ENCODE peak calls at places on chromosomes 5 and 9, in six cellular contexts. One of them, this sample, is unnamed.

GRCh38 chr5:73729329-73729728 is 103.3 kb downstream of the ARHGEF28 start:
- DNase-seq in GM23338: no peak
- DNase-seq in H1: no peak
- DNase-seq in WTC11: no peak
- DNase-seq in K562: no peak
- DNase-seq in HepG2: peak; percentile 93
- DNase-seq in this sample: no peak

GRCh38 chr9:81613002-81613750 is 76.2 kb downstream of the TLE1 start:
- DNase-seq in GM23338: no peak
- DNase-seq in K562: no peak
- DNase-seq in WTC11: no peak
- DNase-seq in HepG2: no peak
- DNase-seq in H1: no peak
- DNase-seq in this sample: no peak

GRCh38 chr5:96492654-96493053 is 59.6 kb upstream of the PCSK1 start:
- DNase-seq in GM23338: no peak
- DNase-seq in WTC11: no peak
- DNase-seq in HepG2: no peak
- DNase-seq in K562: no peak
- DNase-seq in H1: no peak
- DNase-seq in this sample: no peak

GRCh38 chr5:177271113-177271512 is 32.4 kb downstream of the RAB24 start:
- DNase-seq in K562: no peak
- DNase-seq in H1: no peak
- DNase-seq in HepG2: no peak
- DNase-seq in GM23338: no peak
- DNase-seq in WTC11: no peak
- DNase-seq in this sample: no peak

GRCh38 chr5:116084231-116084630 is 594 bp upstream of the COMMD10 start:
- DNase-seq in GM23338: peak; percentile 48
- DNase-seq in H1: no peak
- DNase-seq in WTC11: no peak
- DNase-seq in K562: peak; percentile 62
- DNase-seq in HepG2: no peak
- DNase-seq in this sample: no peak

GRCh38 chr5:77430726-77431125 is 61.4 kb downstream of the WDR41 start:
- DNase-seq in GM23338: no peak
- DNase-seq in HepG2: no peak
- DNase-seq in H1: no peak
- DNase-seq in K562: no peak
- DNase-seq in WTC11: no peak
- DNase-seq in this sample: no peak

GRCh38 chr9:113682297-113682771 is 193.8 kb upstream of the ZNF618 start:
- DNase-seq in WTC11: peak; percentile 87
- DNase-seq in HepG2: peak; percentile 76
- DNase-seq in GM23338: peak; percentile 85
- DNase-seq in K562: peak; percentile 72
- DNase-seq in H1: peak; percentile 94
- DNase-seq in this sample: no peak

GRCh38 chr9:87546704-87547103 is 49.0 kb downstream of the DAPK1 start:
- DNase-seq in WTC11: no peak
- DNase-seq in K562: no peak
- DNase-seq in H1: no peak
- DNase-seq in GM23338: no peak
- DNase-seq in HepG2: peak; percentile 25
- DNase-seq in this sample: no peak

GRCh38 chr9:112912636-112913035 is 22.0 kb upstream of the SLC46A2 start:
- DNase-seq in WTC11: no peak
- DNase-seq in H1: no peak
- DNase-seq in HepG2: no peak
- DNase-seq in GM23338: no peak
- DNase-seq in K562: no peak
- DNase-seq in this sample: no peak

GRCh38 chr9:5437254-5438216 is at the start of gene PLGRKT:
- DNase-seq in GM23338: peak; percentile 97
- DNase-seq in K562: peak; percentile 82
- DNase-seq in H1: peak; percentile 88
- DNase-seq in WTC11: peak; percentile 91
- DNase-seq in HepG2: peak; percentile 93
- DNase-seq in this sample: peak; percentile 81

GRCh38 chr5:150219142-150219541 is 29.3 kb downstream of the SLC6A7 start:
- DNase-seq in H1: no peak
- DNase-seq in GM23338: peak; percentile 38
- DNase-seq in WTC11: no peak
- DNase-seq in K562: no peak
- DNase-seq in HepG2: no peak
- DNase-seq in this sample: no peak

GRCh38 chr5:110478899-110479298 is 247.6 kb downstream of the TMEM232 start:
- DNase-seq in K562: no peak
- DNase-seq in WTC11: no peak
- DNase-seq in GM23338: no peak
- DNase-seq in HepG2: no peak
- DNase-seq in H1: no peak
- DNase-seq in this sample: no peak

GRCh38 chr5:135222771-135223170 is 176.3 kb downstream of the MACROH2A1 start:
- DNase-seq in GM23338: no peak
- DNase-seq in K562: no peak
- DNase-seq in WTC11: no peak
- DNase-seq in HepG2: no peak
- DNase-seq in H1: no peak
- DNase-seq in this sample: no peak

GRCh38 chr5:141343242-141343952 is at the start of gene PCDHGA3:
- DNase-seq in HepG2: no peak
- DNase-seq in GM23338: peak; percentile 79
- DNase-seq in H1: no peak
- DNase-seq in WTC11: no peak
- DNase-seq in K562: peak; percentile 67
- DNase-seq in this sample: no peak

GRCh38 chr5:118791986-118792734 is 196.2 kb downstream of the DTWD2 start:
- DNase-seq in K562: peak; percentile 62
- DNase-seq in HepG2: peak; percentile 54
- DNase-seq in H1: no peak
- DNase-seq in WTC11: peak; percentile 22
- DNase-seq in GM23338: peak; percentile 86
- DNase-seq in this sample: peak; percentile 36
- TF ChIP-seq CREB1 in K562: no peak
- TF ChIP-seq CREB1 in HepG2: no peak
- TF ChIP-seq CREB1 in H1: no peak
- TF ChIP-seq CREB1 in WTC11: no peak
- TF ChIP-seq CREB1 in GM23338: no peak
- TF ChIP-seq CREB1 in this sample: no peak

DNA sequence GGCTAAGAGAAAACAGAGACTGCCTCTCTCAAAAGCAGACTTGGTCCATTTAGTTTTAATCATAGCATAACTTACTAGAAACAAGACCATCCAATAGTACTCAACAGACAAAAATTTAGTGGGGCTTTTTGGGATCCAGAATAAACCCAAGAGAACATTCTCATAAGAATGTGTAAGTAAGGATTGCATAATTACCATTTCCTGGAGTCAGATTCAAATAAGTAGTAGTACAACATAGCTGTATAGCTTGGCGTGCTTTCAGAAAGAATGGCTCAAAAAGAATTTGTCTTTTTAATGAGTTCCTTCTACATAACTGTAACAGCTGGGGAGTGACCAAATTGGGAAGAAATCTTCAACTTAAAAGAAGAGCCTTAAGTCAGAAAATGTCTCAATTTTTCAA is 145.4 kb downstream of the DENND1A start:
- DNase-seq in K562: no peak
- DNase-seq in HepG2: no peak
- DNase-seq in H1: no peak
- DNase-seq in WTC11: no peak
- DNase-seq in GM23338: no peak
- DNase-seq in this sample: no peak
- TF ChIP-seq CREB1 in K562: no peak
- TF ChIP-seq CREB1 in HepG2: no peak
- TF ChIP-seq CREB1 in H1: no peak
- TF ChIP-seq CREB1 in WTC11: no peak
- TF ChIP-seq CREB1 in GM23338: no peak
- TF ChIP-seq CREB1 in this sample: no peak

DNA sequence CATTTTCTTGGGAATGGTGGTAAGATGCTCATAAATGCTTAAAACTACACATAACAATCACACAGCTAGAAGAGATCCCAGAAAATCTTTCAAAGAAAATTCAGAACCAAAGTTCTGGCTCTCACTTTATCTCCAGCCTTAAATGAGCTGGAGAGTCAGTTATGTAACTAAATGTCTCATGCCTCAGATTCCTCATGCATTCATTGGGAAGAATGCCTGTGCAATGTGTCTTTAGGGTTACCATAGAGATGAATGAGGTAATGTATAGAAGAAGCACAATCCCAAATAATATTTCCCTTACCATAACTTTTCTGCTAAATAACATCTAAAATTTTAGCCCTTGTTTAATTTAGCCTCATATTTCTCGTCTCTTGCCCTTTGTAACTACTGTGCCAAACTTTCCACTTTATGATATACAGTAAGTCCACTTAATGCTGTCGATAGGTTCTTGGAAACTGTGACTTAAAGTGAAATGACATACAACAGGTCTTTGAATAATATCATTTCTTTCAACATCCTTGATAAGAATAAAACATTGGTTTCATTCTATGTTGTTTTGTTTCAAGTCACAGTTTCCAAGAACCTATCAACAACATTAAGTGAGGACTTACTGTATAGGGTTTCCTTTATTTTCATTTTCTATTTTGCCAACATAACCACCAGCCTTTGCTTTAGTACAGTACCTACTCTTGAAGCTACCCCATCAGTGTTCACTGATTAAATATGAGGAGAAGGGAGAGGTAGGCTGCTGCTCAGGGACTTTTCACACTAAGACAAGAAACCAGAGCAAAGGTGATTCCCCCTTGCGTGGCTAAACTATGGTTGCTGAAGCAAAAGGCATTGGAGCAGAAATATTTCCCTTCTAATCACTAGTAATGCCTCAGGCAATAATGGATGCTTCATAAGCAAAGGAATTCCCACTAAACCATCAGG is 295.7 kb upstream of the PTGER4 start:
- DNase-seq in K562: no peak
- DNase-seq in GM23338: no peak
- DNase-seq in HepG2: no peak
- DNase-seq in H1: no peak
- DNase-seq in WTC11: no peak
- DNase-seq in this sample: no peak
- TF ChIP-seq CREB1 in K562: no peak
- TF ChIP-seq CREB1 in GM23338: no peak
- TF ChIP-seq CREB1 in HepG2: no peak
- TF ChIP-seq CREB1 in H1: no peak
- TF ChIP-seq CREB1 in WTC11: no peak
- TF ChIP-seq CREB1 in this sample: no peak

GRCh38 chr5:14433202-14433601 is 148.4 kb upstream of the OTULINL start:
- DNase-seq in GM23338: peak; percentile 39
- DNase-seq in H1: no peak
- DNase-seq in HepG2: no peak
- DNase-seq in K562: no peak
- DNase-seq in WTC11: no peak
- DNase-seq in this sample: no peak
- TF ChIP-seq CREB1 in GM23338: no peak
- TF ChIP-seq CREB1 in H1: no peak
- TF ChIP-seq CREB1 in HepG2: no peak
- TF ChIP-seq CREB1 in K562: no peak
- TF ChIP-seq CREB1 in WTC11: no peak
- TF ChIP-seq CREB1 in this sample: no peak

DNA sequence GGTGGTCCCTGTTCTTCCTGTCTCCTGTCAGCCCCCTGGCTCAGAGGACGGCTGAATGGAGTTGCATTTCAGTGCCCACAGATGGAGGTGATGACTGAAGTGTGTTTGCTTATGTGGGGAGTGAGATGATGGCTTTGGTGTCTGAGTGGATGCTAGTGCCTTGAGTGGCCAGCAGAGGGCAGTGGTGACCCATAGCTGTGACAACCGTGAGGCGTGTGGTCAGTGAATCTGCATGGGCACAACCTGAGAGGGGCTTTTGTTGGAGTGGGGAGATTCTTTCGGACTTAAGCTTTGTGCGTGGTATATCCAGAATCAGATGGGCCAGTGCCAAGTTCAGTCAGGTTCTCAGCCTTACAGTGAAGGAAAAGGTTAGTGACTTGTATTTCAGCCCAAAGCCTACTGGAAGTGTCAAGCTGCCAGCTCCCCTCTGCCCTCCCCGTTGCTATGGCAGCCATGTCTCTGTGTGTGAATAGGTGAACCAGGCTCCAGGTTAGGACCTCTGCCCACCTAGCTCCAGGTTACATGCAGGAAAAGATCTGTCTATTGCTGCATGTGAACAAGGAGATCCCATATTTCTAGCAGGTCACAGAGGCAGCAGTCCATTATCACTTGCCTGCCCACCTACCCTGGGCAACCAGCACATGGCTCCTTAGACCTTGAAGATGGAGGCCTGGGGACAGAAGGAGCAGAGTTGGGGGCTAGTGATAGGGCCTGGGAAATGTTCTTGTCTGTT is 14.7 kb upstream of the CXXC5 start:
- DNase-seq in H1: peak; percentile 83
- DNase-seq in K562: peak; percentile 84
- DNase-seq in HepG2: peak; percentile 76
- DNase-seq in GM23338: peak; percentile 82
- DNase-seq in WTC11: peak; percentile 71
- DNase-seq in this sample: no peak
- TF ChIP-seq CREB1 in H1: peak; percentile 47
- TF ChIP-seq CREB1 in K562: no peak
- TF ChIP-seq CREB1 in HepG2: no peak
- TF ChIP-seq CREB1 in GM23338: peak; percentile 29
- TF ChIP-seq CREB1 in WTC11: no peak
- TF ChIP-seq CREB1 in this sample: no peak

GRCh38 chr9:131727795-131728545 is 11.9 kb downstream of the RAPGEF1 start:
- DNase-seq in GM23338: no peak
- DNase-seq in HepG2: no peak
- DNase-seq in K562: no peak
- DNase-seq in H1: no peak
- DNase-seq in WTC11: no peak
- DNase-seq in this sample: peak; percentile 81

GRCh38 chr9:131731237-131731995 is 8.5 kb downstream of the RAPGEF1 start:
- DNase-seq in H1: no peak
- DNase-seq in HepG2: peak; percentile 71
- DNase-seq in GM23338: no peak
- DNase-seq in WTC11: no peak
- DNase-seq in K562: no peak
- DNase-seq in this sample: no peak

GRCh38 chr9:131728546-131728910 is 11.3 kb downstream of the RAPGEF1 start:
- DNase-seq in GM23338: no peak
- DNase-seq in HepG2: no peak
- DNase-seq in K562: no peak
- DNase-seq in H1: no peak
- DNase-seq in WTC11: no peak
- DNase-seq in this sample: no peak

GRCh38 chr9:131727184-131727785 is 12.6 kb downstream of the RAPGEF1 start:
- DNase-seq in HepG2: no peak
- DNase-seq in GM23338: no peak
- DNase-seq in H1: no peak
- DNase-seq in K562: no peak
- DNase-seq in WTC11: no peak
- DNase-seq in this sample: no peak

DNA sequence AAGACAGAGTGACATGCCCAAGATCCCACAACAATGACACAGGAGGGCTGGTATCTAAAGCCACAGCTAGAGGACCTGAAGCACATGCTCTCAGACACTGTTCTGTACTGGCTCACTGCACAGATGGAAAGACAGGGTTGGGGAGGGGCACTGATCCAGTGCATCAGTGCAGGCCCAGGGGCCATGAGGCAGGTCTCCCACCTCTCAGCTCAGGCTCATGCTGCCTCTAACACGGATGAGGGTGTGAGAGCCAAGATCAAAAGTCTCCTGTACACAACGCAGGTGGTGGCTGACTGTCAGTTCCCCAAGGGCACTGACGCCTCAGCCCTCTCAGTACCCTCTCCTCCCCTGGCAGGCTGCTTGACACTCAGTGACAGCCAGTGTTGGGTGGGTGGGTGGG is 10.9 kb downstream of the RAPGEF1 start:
- DNase-seq in H1: no peak
- DNase-seq in WTC11: no peak
- DNase-seq in HepG2: no peak
- DNase-seq in GM23338: no peak
- DNase-seq in K562: no peak
- DNase-seq in this sample: no peak
- TF ChIP-seq CREB1 in H1: no peak
- TF ChIP-seq CREB1 in WTC11: no peak
- TF ChIP-seq CREB1 in HepG2: no peak
- TF ChIP-seq CREB1 in GM23338: no peak
- TF ChIP-seq CREB1 in K562: no peak
- TF ChIP-seq CREB1 in this sample: no peak

This sample was measured in GM12878.